ENCODE peak calls at places on chromosomes 7 and 10, in five cellular contexts. One of them, this sample, is unnamed.

GRCh38 chr7:100071018-100071723 is 10.4 kb downstream of the ZNF3 start:
- DNase-seq in AG04450: no peak
- DNase-seq in upper lobe of left lung: no peak
- DNase-seq in ovary: no peak
- DNase-seq in hepatocyte: no peak
- DNase-seq in this sample: no peak

GRCh38 chr10:13492493-13493180 is 36.2 kb downstream of the BEND7 start:
- DNase-seq in upper lobe of left lung: no peak
- DNase-seq in hepatocyte: no peak
- DNase-seq in ovary: no peak
- DNase-seq in AG04450: no peak
- DNase-seq in this sample: no peak

GRCh38 chr7:123665157-123665556 is 9.5 kb downstream of the LMOD2 start:
- DNase-seq in ovary: no peak
- DNase-seq in AG04450: no peak
- DNase-seq in hepatocyte: no peak
- DNase-seq in upper lobe of left lung: no peak
- DNase-seq in this sample: no peak

GRCh38 chr7:41599760-41600159 is 103.1 kb downstream of the INHBA start:
- DNase-seq in ovary: no peak
- DNase-seq in upper lobe of left lung: no peak
- DNase-seq in hepatocyte: no peak
- DNase-seq in AG04450: no peak
- DNase-seq in this sample: no peak

GRCh38 chr7:98816925-98817710 is 52.7 kb downstream of the TMEM130 start:
- DNase-seq in upper lobe of left lung: no peak
- DNase-seq in AG04450: no peak
- DNase-seq in hepatocyte: no peak
- DNase-seq in ovary: no peak
- DNase-seq in this sample: no peak

GRCh38 chr7:151061241-151062110 is 2.1 kb downstream of the SLC4A2 start:
- DNase-seq in hepatocyte: no peak
- DNase-seq in upper lobe of left lung: peak
- DNase-seq in AG04450: no peak
- DNase-seq in ovary: no peak
- DNase-seq in this sample: no peak

GRCh38 chr10:127195041-127195506 is 1.3 kb downstream of the INSYN2A start:
- DNase-seq in ovary: no peak
- DNase-seq in AG04450: no peak
- DNase-seq in hepatocyte: no peak
- DNase-seq in upper lobe of left lung: no peak
- DNase-seq in this sample: no peak

GRCh38 chr10:43234471-43235041 is 32.3 kb downstream of the RASGEF1A start:
- DNase-seq in ovary: peak
- DNase-seq in upper lobe of left lung: peak
- DNase-seq in hepatocyte: no peak
- DNase-seq in AG04450: no peak
- DNase-seq in this sample: peak

GRCh38 chr10:125768217-125768616 is 7.4 kb downstream of the MMP21 start:
- DNase-seq in upper lobe of left lung: no peak
- DNase-seq in hepatocyte: no peak
- DNase-seq in AG04450: no peak
- DNase-seq in ovary: no peak
- DNase-seq in this sample: no peak

DNA sequence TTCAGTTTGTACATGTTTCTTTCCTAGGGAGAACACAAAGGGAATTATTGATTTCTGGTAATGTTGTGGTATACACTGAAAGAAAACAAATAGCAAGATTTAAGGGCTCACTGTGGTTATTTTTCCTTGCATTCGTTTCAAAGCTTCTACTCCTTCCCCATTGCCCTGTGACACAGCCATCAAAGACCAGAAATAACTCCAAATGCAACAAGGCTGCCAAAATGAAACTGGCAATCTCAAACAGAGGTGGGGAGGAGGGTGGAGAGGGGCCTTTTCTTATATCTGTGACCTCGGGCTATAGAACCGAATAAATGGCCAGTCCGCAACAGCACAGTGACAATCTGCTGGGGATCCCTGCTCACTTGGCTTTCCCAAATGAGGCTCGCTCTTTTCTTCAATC is 17.3 kb upstream of the SPOCK2 start:
- DNase-seq in ovary: no peak
- DNase-seq in hepatocyte: no peak
- DNase-seq in AG04450: no peak
- DNase-seq in upper lobe of left lung: no peak
- DNase-seq in this sample: no peak
- H3K27ac ChIP-seq in ovary: no peak
- H3K27ac ChIP-seq in hepatocyte: no peak
- H3K27ac ChIP-seq in AG04450: no peak
- H3K27ac ChIP-seq in upper lobe of left lung: no peak
- H3K27ac ChIP-seq in this sample: peak

GRCh38 chr7:111895049-111895448 is 311.1 kb downstream of the DOCK4 start:
- DNase-seq in upper lobe of left lung: no peak
- DNase-seq in hepatocyte: no peak
- DNase-seq in AG04450: no peak
- DNase-seq in ovary: no peak
- DNase-seq in this sample: no peak

GRCh38 chr7:111894518-111894917 is 311.7 kb downstream of the DOCK4 start:
- DNase-seq in hepatocyte: no peak
- DNase-seq in ovary: no peak
- DNase-seq in upper lobe of left lung: no peak
- DNase-seq in AG04450: no peak
- DNase-seq in this sample: no peak

GRCh38 chr7:111892568-111892967 is 313.6 kb downstream of the DOCK4 start:
- DNase-seq in AG04450: no peak
- DNase-seq in hepatocyte: no peak
- DNase-seq in upper lobe of left lung: no peak
- DNase-seq in ovary: no peak
- DNase-seq in this sample: no peak

GRCh38 chr7:111887734-111888133 is 318.5 kb downstream of the DOCK4 start:
- DNase-seq in upper lobe of left lung: no peak
- DNase-seq in AG04450: no peak
- DNase-seq in ovary: no peak
- DNase-seq in hepatocyte: no peak
- DNase-seq in this sample: no peak

DNA sequence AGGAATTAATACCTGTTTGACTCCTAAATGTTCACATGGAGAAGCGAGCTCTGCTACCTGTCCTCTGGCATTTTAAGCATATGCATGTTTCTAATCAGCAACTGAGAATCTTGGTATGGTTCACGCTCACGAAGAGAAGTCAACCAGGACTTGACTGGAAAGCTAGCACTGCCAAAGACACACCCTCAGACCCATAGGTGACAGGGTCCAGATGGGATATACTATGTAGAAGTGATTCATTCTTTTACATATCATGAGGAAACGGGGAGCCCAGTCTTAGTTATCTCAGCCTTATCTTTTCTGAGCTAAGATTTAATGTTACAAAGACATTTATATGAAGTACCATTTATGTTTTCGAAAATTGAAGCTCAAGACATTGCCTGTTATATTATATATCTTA is 313.0 kb downstream of the DOCK4 start:
- DNase-seq in upper lobe of left lung: no peak
- DNase-seq in hepatocyte: no peak
- DNase-seq in ovary: no peak
- DNase-seq in AG04450: no peak
- DNase-seq in this sample: no peak
- H3K4me3 ChIP-seq in upper lobe of left lung: no peak
- H3K4me3 ChIP-seq in hepatocyte: no peak
- H3K4me3 ChIP-seq in ovary: no peak
- H3K4me3 ChIP-seq in AG04450: no peak
- H3K4me3 ChIP-seq in this sample: no peak

GRCh38 chr10:86265877-86266259 is 100.7 kb downstream of the GRID1 start:
- DNase-seq in upper lobe of left lung: peak
- DNase-seq in AG04450: no peak
- DNase-seq in ovary: no peak
- DNase-seq in hepatocyte: no peak
- DNase-seq in this sample: no peak

GRCh38 chr10:86269332-86269731 is 97.3 kb downstream of the GRID1 start:
- DNase-seq in hepatocyte: no peak
- DNase-seq in ovary: no peak
- DNase-seq in upper lobe of left lung: peak
- DNase-seq in AG04450: no peak
- DNase-seq in this sample: peak

GRCh38 chr10:86265236-86265876 is 101.2 kb downstream of the GRID1 start:
- DNase-seq in AG04450: no peak
- DNase-seq in hepatocyte: no peak
- DNase-seq in upper lobe of left lung: peak
- DNase-seq in ovary: no peak
- DNase-seq in this sample: no peak

GRCh38 chr10:86266446-86267242 is 100.0 kb downstream of the GRID1 start:
- DNase-seq in upper lobe of left lung: peak
- DNase-seq in hepatocyte: no peak
- DNase-seq in ovary: no peak
- DNase-seq in AG04450: no peak
- DNase-seq in this sample: peak

DNA sequence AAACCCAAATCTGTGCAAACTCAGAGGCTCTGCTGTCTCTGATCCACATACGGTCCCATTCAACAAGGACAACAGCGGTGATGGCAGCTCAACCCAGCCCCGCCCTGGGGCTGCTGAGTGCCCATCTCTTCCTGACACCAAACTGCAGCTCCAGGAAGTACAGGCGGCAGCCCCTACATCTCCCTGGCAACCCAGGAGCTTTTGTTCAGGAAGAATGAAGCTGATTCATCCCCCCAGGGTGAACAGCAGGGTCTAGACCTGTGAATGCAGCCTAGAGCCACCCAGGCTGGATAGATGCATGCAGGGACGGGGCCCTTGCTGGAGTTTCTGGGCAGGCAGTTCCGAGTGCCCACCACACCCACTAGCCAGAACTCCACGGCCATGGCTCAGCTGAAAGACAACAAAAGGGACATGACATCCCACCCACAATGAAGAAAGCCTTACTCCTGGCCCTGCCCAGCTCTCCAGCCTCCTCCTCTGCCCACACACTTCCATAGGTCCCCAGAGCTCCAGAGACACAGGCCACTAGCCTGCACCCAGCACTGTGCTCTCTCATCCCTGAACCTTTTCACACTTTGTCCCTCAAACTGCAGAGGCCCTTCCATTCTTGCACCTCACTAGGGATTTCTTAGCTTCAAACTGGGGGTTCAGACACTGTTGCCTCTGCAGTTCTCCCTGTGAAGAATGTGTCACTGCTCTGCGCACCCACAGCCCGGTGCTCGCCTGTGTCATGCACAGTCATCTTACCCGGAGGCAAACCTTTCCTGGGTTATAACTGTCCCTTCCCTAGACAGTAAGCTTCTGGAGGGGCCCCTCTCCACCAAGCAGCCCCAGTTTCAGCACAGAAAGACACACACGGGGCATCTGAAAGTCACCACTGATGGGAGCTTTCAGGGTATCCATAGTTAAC is 99.1 kb downstream of the GRID1 start:
- DNase-seq in AG04450: no peak
- DNase-seq in upper lobe of left lung: peak
- DNase-seq in ovary: no peak
- DNase-seq in hepatocyte: no peak
- DNase-seq in this sample: no peak
- H3K27ac ChIP-seq in AG04450: no peak
- H3K27ac ChIP-seq in upper lobe of left lung: no peak
- H3K27ac ChIP-seq in ovary: no peak
- H3K27ac ChIP-seq in hepatocyte: no peak
- H3K27ac ChIP-seq in this sample: peak

DNA sequence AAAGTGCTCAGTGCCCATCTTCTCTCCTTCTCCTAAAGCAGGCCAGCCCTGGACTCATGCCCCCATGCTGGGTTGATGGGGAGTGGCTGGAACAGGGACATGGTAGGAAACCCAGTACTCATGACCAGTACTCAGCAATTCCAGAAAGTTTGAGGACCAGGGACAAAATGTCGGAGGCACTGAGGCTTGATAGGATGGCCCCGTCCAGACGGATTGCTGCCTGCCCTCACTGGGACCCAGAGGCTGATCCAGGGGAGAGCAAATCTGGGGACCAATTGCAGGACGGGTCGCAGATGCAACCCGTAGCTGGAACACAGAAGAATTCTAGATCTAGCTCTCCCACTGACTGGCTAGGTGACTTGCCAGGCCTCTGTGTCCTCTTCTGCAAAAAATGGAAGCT is 5.1 kb downstream of the ZCCHC24 start:
- DNase-seq in AG04450: no peak
- DNase-seq in upper lobe of left lung: no peak
- DNase-seq in ovary: no peak
- DNase-seq in hepatocyte: no peak
- DNase-seq in this sample: no peak
- H3K4me3 ChIP-seq in AG04450: peak
- H3K4me3 ChIP-seq in upper lobe of left lung: no peak
- H3K4me3 ChIP-seq in ovary: no peak
- H3K4me3 ChIP-seq in hepatocyte: no peak
- H3K4me3 ChIP-seq in this sample: peak

DNA sequence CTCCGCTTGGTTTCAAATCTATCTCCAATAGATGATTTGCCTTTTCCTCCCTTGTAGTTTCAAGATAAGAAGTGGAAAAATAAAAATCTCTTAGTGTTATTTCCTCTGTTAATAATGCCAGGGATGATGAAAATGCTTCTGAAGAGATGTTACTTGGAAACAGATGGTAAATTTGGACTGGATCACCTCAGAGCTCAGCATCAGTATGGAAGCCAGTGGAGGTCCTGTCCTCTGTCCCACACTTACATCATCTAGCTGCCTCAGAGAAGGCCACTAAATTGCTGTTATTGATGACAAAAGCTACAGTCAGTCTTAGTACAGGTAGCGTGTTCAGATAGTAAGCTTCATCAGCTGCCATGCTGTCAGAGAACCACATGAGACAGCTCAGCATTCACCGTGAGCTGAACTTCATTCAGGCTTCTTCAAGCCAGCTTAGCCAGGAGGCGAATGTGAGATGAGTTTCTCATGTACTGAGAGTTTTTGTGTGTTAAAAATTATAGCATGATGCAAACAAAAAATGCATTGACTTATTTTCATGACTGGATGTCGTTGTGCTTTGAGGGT is 246.9 kb downstream of the CELF2 start:
- DNase-seq in upper lobe of left lung: no peak
- DNase-seq in ovary: no peak
- DNase-seq in hepatocyte: no peak
- DNase-seq in AG04450: no peak
- DNase-seq in this sample: no peak
- H3K27ac ChIP-seq in upper lobe of left lung: no peak
- H3K27ac ChIP-seq in ovary: no peak
- H3K27ac ChIP-seq in hepatocyte: no peak
- H3K27ac ChIP-seq in AG04450: no peak
- H3K27ac ChIP-seq in this sample: no peak